ENCODE peak calls at places on chromosomes 4 and X, in six cellular contexts. O, C, S, T, Z and Y are unnamed samples.

GRCh38 chr4:166252487-166253402 is 379.7 kb downstream of the TLL1 start:
- DNase-seq in O (no peak), C (no peak), S (no peak), T (no peak), Z (peak; percentile 37), Y (no peak)

GRCh38 chr4:31235961-31236360 is 515.8 kb downstream of the PCDH7 start:
- DNase-seq in O (no peak), C (no peak), S (no peak), T (no peak), Z (no peak), Y (no peak)

GRCh38 chr4:20178902-20179576 is 72.7 kb upstream of the SLIT2 start:
- DNase-seq in O (no peak), C (no peak), S (no peak), T (no peak), Z (no peak), Y (no peak)

GRCh38 chr4:110793890-110794588 is 171.2 kb upstream of the PITX2 start:
- DNase-seq in O (no peak), C (no peak), S (no peak), T (no peak), Z (peak; percentile 17), Y (no peak)

GRCh38 chr4:148442830-148443549 is 776 bp upstream of the NR3C2 start:
- DNase-seq in O (no peak), C (no peak), S (no peak), T (no peak), Z (no peak), Y (no peak)

GRCh38 chrX:69222103-69223090 is 57.1 kb upstream of the PJA1 start:
- DNase-seq in O (peak; percentile 76), C (peak; percentile 92), S (peak; percentile 92), T (peak; percentile 15), Z (peak; percentile 84), Y (peak; percentile 6)

GRCh38 chrX:153948847-153949819 is 4.7 kb upstream of the RENBP start:
- DNase-seq in O (no peak), C (no peak), S (no peak), T (no peak), Z (no peak), Y (no peak)

GRCh38 chrX:13013353-13014110 is 30.9 kb downstream of the FAM9C start:
- DNase-seq in O (no peak), C (no peak), S (no peak), T (no peak), Z (peak; percentile 61), Y (no peak)

GRCh38 chrX:138191998-138192397 is 519.5 kb downstream of the FGF13 start:
- DNase-seq in O (no peak), C (no peak), S (no peak), T (no peak), Z (peak; percentile 47), Y (no peak)

GRCh38 chr4:20603671-20604313 is 96.5 kb upstream of the PACRGL start:
- DNase-seq in O (no peak), C (no peak), S (no peak), T (peak; percentile 20), Z (no peak), Y (no peak)

DNA sequence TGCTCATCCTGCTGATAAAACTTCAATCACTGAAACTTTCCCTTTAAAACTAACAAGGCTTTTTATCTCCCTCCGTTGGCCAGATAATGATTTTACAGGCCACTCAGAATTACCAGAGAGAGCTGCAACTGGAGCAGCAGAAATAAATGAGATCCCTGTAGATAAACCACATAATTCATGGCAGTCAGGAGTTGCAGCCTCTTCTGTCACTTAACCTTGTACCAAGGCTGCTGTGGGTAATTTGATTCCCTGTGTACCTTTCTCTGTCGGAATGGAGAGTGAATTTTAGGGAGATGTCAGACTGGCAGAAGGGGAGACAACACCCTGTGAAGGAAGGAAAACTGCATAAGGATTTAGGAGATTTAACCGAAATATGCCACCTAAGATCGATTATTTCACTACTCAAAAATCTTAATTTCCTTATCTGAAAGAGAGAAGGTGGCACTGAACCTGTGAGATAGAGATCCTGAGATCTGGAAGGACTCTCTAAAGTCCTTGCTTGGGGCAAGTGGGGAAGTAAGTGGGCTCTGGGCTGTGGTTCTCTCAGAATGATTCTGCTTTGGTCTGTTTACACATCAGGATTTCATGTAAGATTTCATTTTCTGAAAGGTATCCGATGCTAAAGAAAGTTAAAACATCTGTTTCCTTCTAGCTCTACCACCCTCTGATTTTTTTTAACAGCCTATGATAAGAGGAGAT is 14.3 kb upstream of the TSPAN5 start:
- DNase-seq in O (no peak), C (no peak), S (no peak), T (no peak), Z (no peak), Y (no peak)
- TF ChIP-seq CTCF in O (no peak), C (no peak), S (no peak), T (peak; percentile 8), Z (no peak), Y (no peak)

GRCh38 chr4:12679217-12679616 is 804.9 kb downstream of the RAB28 start:
- DNase-seq in O (no peak), C (no peak), S (no peak), T (no peak), Z (no peak), Y (no peak)
- TF ChIP-seq CTCF in O (no peak), C (no peak), S (no peak), T (no peak), Z (peak; percentile 34), Y (no peak)

DNA sequence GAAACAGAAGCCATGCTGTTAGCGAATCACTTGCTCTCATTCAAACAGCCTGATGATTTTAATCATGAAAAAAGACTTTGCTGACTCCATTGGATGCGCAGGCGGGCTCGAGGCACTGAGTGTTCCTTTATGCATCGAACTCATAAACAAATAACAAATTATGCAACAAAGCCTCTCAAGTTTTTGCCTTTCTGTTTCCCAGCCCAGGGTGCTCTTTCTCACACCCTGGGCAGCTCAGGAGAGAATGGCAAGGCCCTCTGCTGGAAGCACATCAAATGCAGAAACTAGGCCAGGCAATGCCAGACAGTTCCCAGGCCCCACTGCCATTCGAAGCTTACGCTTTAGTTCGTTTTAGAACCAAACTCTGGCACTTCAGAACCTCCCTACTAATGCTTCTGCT is 19.8 kb downstream of the ETNPPL start:
- DNase-seq in O (peak; percentile 52), C (no peak), S (no peak), T (no peak), Z (no peak), Y (no peak)
- TF ChIP-seq CTCF in O (no peak), C (no peak), S (no peak), T (no peak), Z (no peak), Y (no peak)

GRCh38 chr4:67204441-67204840 is 340.9 kb downstream of the CENPC start:
- DNase-seq in O (no peak), C (no peak), S (no peak), T (no peak), Z (no peak), Y (no peak)

GRCh38 chr4:67201334-67201733 is 344.0 kb downstream of the CENPC start:
- DNase-seq in O (no peak), C (no peak), S (no peak), T (no peak), Z (no peak), Y (no peak)

GRCh38 chr4:67198757-67199156 is 346.5 kb downstream of the CENPC start:
- DNase-seq in O (no peak), C (no peak), S (no peak), T (no peak), Z (peak; percentile 63), Y (no peak)
- TF ChIP-seq CTCF in O (no peak), C (no peak), S (no peak), T (no peak), Z (peak; percentile 58), Y (no peak)

GRCh38 chr4:163353054-163353453 is 9.4 kb downstream of the NPY5R start:
- DNase-seq in O (no peak), C (no peak), S (no peak), T (no peak), Z (no peak), Y (no peak)

GRCh38 chr4:163350672-163351071 is 7.0 kb downstream of the NPY5R start:
- DNase-seq in O (no peak), C (no peak), S (no peak), T (no peak), Z (peak; percentile 26), Y (no peak)

DNA sequence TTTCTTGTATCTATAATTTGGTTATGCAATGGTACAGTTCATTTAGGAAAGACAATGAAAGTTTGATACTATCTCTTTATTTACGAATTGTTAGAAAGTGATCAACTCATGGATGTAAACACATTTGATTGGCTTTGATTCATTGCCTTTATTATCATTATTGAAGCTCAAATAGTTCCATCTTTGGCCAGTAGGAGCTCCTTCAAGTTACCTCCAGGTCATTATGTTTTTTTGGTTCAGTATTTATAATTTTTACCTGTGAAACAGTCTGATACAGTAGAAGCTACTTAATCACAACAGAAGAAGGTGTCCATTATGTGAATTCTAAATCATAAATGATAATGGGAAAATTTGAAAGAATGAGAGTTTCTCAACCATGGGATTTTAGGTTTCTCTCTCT is 12.4 kb downstream of the NPY5R start:
- DNase-seq in O (no peak), C (no peak), S (no peak), T (no peak), Z (no peak), Y (no peak)
- TF ChIP-seq CTCF in O (no peak), C (no peak), S (no peak), T (no peak), Z (no peak), Y (no peak)